ENCODE peak calls at places on chromosome 4, in six cellular contexts. G is activated CD8-positive, alpha-beta T cell treated with anti-CD3 and anti-CD28 coated beads, Interleukin-2, amount 10 ng/mL, durations not matched to agents 7 days and 5 days; Z is activated T-helper 1 cell treated with anti-CD3 and anti-CD28 coated beads, Interleukin-2, amount 50 U/mL, for 16 hours; K is GM04504; E is GM20000; Q is fibroblast of mammary gland. O is an unnamed sample.

GRCh38 chr4:99437686-99438577 is 2.8 kb upstream of the ADH7 start:
- DNase-seq in G (no peak), Z (no peak), K (no peak), E (no peak), Q (no peak), O (no peak)

GRCh38 chr4:121898150-121898549 is 27.9 kb upstream of the BBS7 start:
- DNase-seq in G (peak), Z (no peak), K (no peak), E (no peak), Q (no peak), O (no peak)

GRCh38 chr4:166128452-166128851 is 255.4 kb downstream of the TLL1 start:
- DNase-seq in G (no peak), Z (no peak), K (no peak), E (no peak), Q (peak), O (no peak)

GRCh38 chr4:1099270-1099669 is 14.1 kb downstream of the RNF212 start:
- DNase-seq in G (no peak), Z (no peak), K (no peak), E (no peak), Q (no peak), O (no peak)

GRCh38 chr4:109560687-109561452 is 824 bp downstream of the MCUB start:
- DNase-seq in G (peak), Z (peak), K (peak), E (peak), Q (peak), O (no peak)

GRCh38 chr4:8910822-8911310 is 39.2 kb upstream of the HMX1 start:
- DNase-seq in G (no peak), Z (no peak), K (no peak), E (no peak), Q (no peak), O (no peak)

GRCh38 chr4:81997313-81997712 is 376.5 kb downstream of the HNRNPD start:
- DNase-seq in G (no peak), Z (no peak), K (no peak), E (no peak), Q (no peak), O (no peak)

GRCh38 chr4:135741583-135741982 is 1540.0 kb upstream of the PABPC4L start:
- DNase-seq in G (no peak), Z (no peak), K (no peak), E (no peak), Q (no peak), O (no peak)

O was measured in gastrocnemius medialis.